ENCODE peak calls at places on chromosomes 2 and 18, in seven cellular contexts. One of them, this sample, is unnamed.

GRCh38 chr2:76667764-76668163 is 854.4 kb downstream of the LRRTM4 start:
- DNase-seq in WERI-Rb-1: no peak
- DNase-seq in posterior cingulate gyrus: no peak
- DNase-seq in suprapubic skin: no peak
- DNase-seq in activated CD4-positive, alpha-beta T cell treated with anti-CD3 and anti-CD28 coated beads for 4 hours: no peak
- DNase-seq in cardiac fibroblast: no peak
- DNase-seq in NCI-H345: no peak
- DNase-seq in this sample: no peak

GRCh38 chr2:216765810-216766259 is 70.5 kb upstream of the IGFBP5 start:
- DNase-seq in suprapubic skin: no peak
- DNase-seq in NCI-H345: peak
- DNase-seq in activated CD4-positive, alpha-beta T cell treated with anti-CD3 and anti-CD28 coated beads for 4 hours: no peak
- DNase-seq in cardiac fibroblast: peak
- DNase-seq in WERI-Rb-1: no peak
- DNase-seq in posterior cingulate gyrus: no peak
- DNase-seq in this sample: no peak

GRCh38 chr2:124804014-124804940 is 779.2 kb downstream of the CNTNAP5 start:
- DNase-seq in WERI-Rb-1: peak
- DNase-seq in activated CD4-positive, alpha-beta T cell treated with anti-CD3 and anti-CD28 coated beads for 4 hours: no peak
- DNase-seq in cardiac fibroblast: peak
- DNase-seq in posterior cingulate gyrus: no peak
- DNase-seq in NCI-H345: peak
- DNase-seq in suprapubic skin: no peak
- DNase-seq in this sample: no peak

GRCh38 chr2:6914829-6915228 is 2.4 kb upstream of the RNF144A start:
- DNase-seq in activated CD4-positive, alpha-beta T cell treated with anti-CD3 and anti-CD28 coated beads for 4 hours: peak
- DNase-seq in WERI-Rb-1: no peak
- DNase-seq in posterior cingulate gyrus: no peak
- DNase-seq in cardiac fibroblast: peak
- DNase-seq in suprapubic skin: no peak
- DNase-seq in NCI-H345: no peak
- DNase-seq in this sample: peak

GRCh38 chr18:77911973-77912372 is 662.3 kb downstream of the GALR1 start:
- DNase-seq in suprapubic skin: no peak
- DNase-seq in posterior cingulate gyrus: no peak
- DNase-seq in WERI-Rb-1: no peak
- DNase-seq in NCI-H345: peak
- DNase-seq in cardiac fibroblast: no peak
- DNase-seq in activated CD4-positive, alpha-beta T cell treated with anti-CD3 and anti-CD28 coated beads for 4 hours: no peak
- DNase-seq in this sample: no peak

GRCh38 chr2:9918275-9918674 is 33.2 kb upstream of the GRHL1 start:
- DNase-seq in suprapubic skin: no peak
- DNase-seq in posterior cingulate gyrus: no peak
- DNase-seq in activated CD4-positive, alpha-beta T cell treated with anti-CD3 and anti-CD28 coated beads for 4 hours: no peak
- DNase-seq in NCI-H345: no peak
- DNase-seq in WERI-Rb-1: no peak
- DNase-seq in cardiac fibroblast: peak
- DNase-seq in this sample: peak

GRCh38 chr18:10912790-10913560 is 236.4 kb downstream of the PIEZO2 start:
- DNase-seq in activated CD4-positive, alpha-beta T cell treated with anti-CD3 and anti-CD28 coated beads for 4 hours: no peak
- DNase-seq in cardiac fibroblast: peak
- DNase-seq in WERI-Rb-1: no peak
- DNase-seq in posterior cingulate gyrus: no peak
- DNase-seq in NCI-H345: no peak
- DNase-seq in suprapubic skin: no peak
- DNase-seq in this sample: peak

GRCh38 chr2:54558188-54558975 is 102.3 kb downstream of the SPTBN1 start:
- DNase-seq in posterior cingulate gyrus: peak
- DNase-seq in suprapubic skin: no peak
- DNase-seq in cardiac fibroblast: peak
- DNase-seq in NCI-H345: peak
- DNase-seq in WERI-Rb-1: peak
- DNase-seq in activated CD4-positive, alpha-beta T cell treated with anti-CD3 and anti-CD28 coated beads for 4 hours: peak
- DNase-seq in this sample: peak

GRCh38 chr18:37964885-37965571 is 399.4 kb upstream of the CELF4 start:
- DNase-seq in suprapubic skin: no peak
- DNase-seq in NCI-H345: no peak
- DNase-seq in cardiac fibroblast: no peak
- DNase-seq in WERI-Rb-1: no peak
- DNase-seq in activated CD4-positive, alpha-beta T cell treated with anti-CD3 and anti-CD28 coated beads for 4 hours: no peak
- DNase-seq in posterior cingulate gyrus: no peak
- DNase-seq in this sample: no peak

GRCh38 chr18:54218299-54218698 is 6.2 kb downstream of the MBD2 start:
- DNase-seq in suprapubic skin: no peak
- DNase-seq in posterior cingulate gyrus: no peak
- DNase-seq in cardiac fibroblast: no peak
- DNase-seq in WERI-Rb-1: no peak
- DNase-seq in NCI-H345: no peak
- DNase-seq in activated CD4-positive, alpha-beta T cell treated with anti-CD3 and anti-CD28 coated beads for 4 hours: no peak
- DNase-seq in this sample: no peak

This sample was measured in astrocyte.